ENCODE peak calls at places on chromosomes 4 and X, in four cellular contexts. One of them, this sample, is unnamed.

GRCh38 chrX:110987292-110987691 is 108.7 kb upstream of the PAK3 start:
- DNase-seq in hepatocyte: no peak
- DNase-seq in kidney epithelial cell: no peak
- DNase-seq in WERI-Rb-1: no peak
- DNase-seq in this sample: no peak

GRCh38 chr4:66956852-66957251 is 588.5 kb downstream of the CENPC start:
- DNase-seq in hepatocyte: no peak
- DNase-seq in WERI-Rb-1: no peak
- DNase-seq in kidney epithelial cell: no peak
- DNase-seq in this sample: no peak

GRCh38 chrX:153378607-153379006 is 22.5 kb downstream of the PNMA6E start:
- DNase-seq in kidney epithelial cell: no peak
- DNase-seq in hepatocyte: no peak
- DNase-seq in WERI-Rb-1: peak
- DNase-seq in this sample: no peak

GRCh38 chrX:17697191-17697590 is 40.1 kb upstream of the SCML1 start:
- DNase-seq in WERI-Rb-1: no peak
- DNase-seq in hepatocyte: no peak
- DNase-seq in kidney epithelial cell: no peak
- DNase-seq in this sample: peak

GRCh38 chr4:55347610-55348228 is 1.7 kb downstream of the SRD5A3 start:
- DNase-seq in WERI-Rb-1: no peak
- DNase-seq in hepatocyte: no peak
- DNase-seq in kidney epithelial cell: no peak
- DNase-seq in this sample: no peak

GRCh38 chr4:6560416-6561172 is 14.4 kb upstream of the MAN2B2 start:
- DNase-seq in hepatocyte: no peak
- DNase-seq in kidney epithelial cell: no peak
- DNase-seq in WERI-Rb-1: no peak
- DNase-seq in this sample: peak

GRCh38 chr4:114782842-114783595 is 184.4 kb downstream of the UGT8 start:
- DNase-seq in hepatocyte: no peak
- DNase-seq in WERI-Rb-1: no peak
- DNase-seq in kidney epithelial cell: no peak
- DNase-seq in this sample: no peak

GRCh38 chr4:170030121-170030520 is 3.9 kb upstream of the MFAP3L start:
- DNase-seq in hepatocyte: no peak
- DNase-seq in WERI-Rb-1: no peak
- DNase-seq in kidney epithelial cell: peak
- DNase-seq in this sample: peak

GRCh38 chr4:70737006-70737405 is 15.2 kb downstream of the RUFY3 start:
- DNase-seq in WERI-Rb-1: no peak
- DNase-seq in kidney epithelial cell: no peak
- DNase-seq in hepatocyte: no peak
- DNase-seq in this sample: no peak

GRCh38 chr4:108081251-108081650 is 87.5 kb downstream of the LEF1 start:
- DNase-seq in hepatocyte: no peak
- DNase-seq in WERI-Rb-1: no peak
- DNase-seq in kidney epithelial cell: no peak
- DNase-seq in this sample: no peak

GRCh38 chr4:91373546-91373945 is 930.2 kb upstream of the GRID2 start:
- DNase-seq in kidney epithelial cell: no peak
- DNase-seq in WERI-Rb-1: no peak
- DNase-seq in hepatocyte: peak
- DNase-seq in this sample: no peak

GRCh38 chrX:35339796-35340195 is 397.2 kb downstream of the FAM47B start:
- DNase-seq in hepatocyte: no peak
- DNase-seq in WERI-Rb-1: no peak
- DNase-seq in kidney epithelial cell: no peak
- DNase-seq in this sample: no peak

GRCh38 chr4:76780781-76781697 is 116.9 kb downstream of the SOWAHB start:
- DNase-seq in hepatocyte: no peak
- DNase-seq in kidney epithelial cell: no peak
- DNase-seq in WERI-Rb-1: no peak
- DNase-seq in this sample: peak

GRCh38 chrX:5306654-5307121 is 922.0 kb downstream of the NLGN4X start:
- DNase-seq in WERI-Rb-1: no peak
- DNase-seq in hepatocyte: no peak
- DNase-seq in kidney epithelial cell: no peak
- DNase-seq in this sample: no peak

GRCh38 chrX:34371740-34372139 is 239.6 kb upstream of the FAM47A start:
- DNase-seq in WERI-Rb-1: no peak
- DNase-seq in kidney epithelial cell: no peak
- DNase-seq in hepatocyte: peak
- DNase-seq in this sample: no peak

GRCh38 chr4:90127706-90128345 is 632 bp downstream of the CCSER1 start:
- DNase-seq in WERI-Rb-1: no peak
- DNase-seq in kidney epithelial cell: no peak
- DNase-seq in hepatocyte: peak
- DNase-seq in this sample: no peak

GRCh38 chr4:186948361-186949291 is 225.0 kb upstream of the FAT1 start:
- DNase-seq in WERI-Rb-1: no peak
- DNase-seq in hepatocyte: peak
- DNase-seq in kidney epithelial cell: no peak
- DNase-seq in this sample: peak

GRCh38 chr4:89682808-89683207 is 154.2 kb downstream of the SNCA start:
- DNase-seq in WERI-Rb-1: peak
- DNase-seq in kidney epithelial cell: no peak
- DNase-seq in hepatocyte: peak
- DNase-seq in this sample: no peak

GRCh38 chr4:174707277-174707676 is 121.8 kb downstream of the GLRA3 start:
- DNase-seq in kidney epithelial cell: no peak
- DNase-seq in hepatocyte: no peak
- DNase-seq in WERI-Rb-1: no peak
- DNase-seq in this sample: no peak

GRCh38 chr4:68469482-68469881 is 22.2 kb downstream of the TMPRSS11E start:
- DNase-seq in kidney epithelial cell: no peak
- DNase-seq in WERI-Rb-1: no peak
- DNase-seq in hepatocyte: no peak
- DNase-seq in this sample: no peak

GRCh38 chr4:5365071-5366008 is 314.1 kb downstream of the STK32B start:
- DNase-seq in WERI-Rb-1: no peak
- DNase-seq in kidney epithelial cell: peak
- DNase-seq in hepatocyte: peak
- DNase-seq in this sample: peak

GRCh38 chrX:1385824-1386223 is 6.1 kb downstream of the SLC25A6 start:
- DNase-seq in hepatocyte: no peak
- DNase-seq in WERI-Rb-1: no peak
- DNase-seq in kidney epithelial cell: no peak
- DNase-seq in this sample: no peak

GRCh38 chr4:169270156-169270809 is 473 bp downstream of the SH3RF1 start:
- DNase-seq in WERI-Rb-1: peak
- DNase-seq in hepatocyte: peak
- DNase-seq in kidney epithelial cell: no peak
- DNase-seq in this sample: peak

GRCh38 chrX:114626323-114626722 is 42.4 kb downstream of the HTR2C start:
- DNase-seq in kidney epithelial cell: no peak
- DNase-seq in WERI-Rb-1: no peak
- DNase-seq in hepatocyte: peak
- DNase-seq in this sample: peak

GRCh38 chr4:158371158-158371557 is 150.5 kb upstream of the RXFP1 start:
- DNase-seq in hepatocyte: no peak
- DNase-seq in kidney epithelial cell: no peak
- DNase-seq in WERI-Rb-1: no peak
- DNase-seq in this sample: peak

GRCh38 chr4:3613980-3614730 is 81.9 kb upstream of the LRPAP1 start:
- DNase-seq in kidney epithelial cell: no peak
- DNase-seq in hepatocyte: no peak
- DNase-seq in WERI-Rb-1: no peak
- DNase-seq in this sample: peak

GRCh38 chr4:91826186-91826585 is 477.6 kb upstream of the GRID2 start:
- DNase-seq in hepatocyte: no peak
- DNase-seq in WERI-Rb-1: no peak
- DNase-seq in kidney epithelial cell: peak
- DNase-seq in this sample: no peak

GRCh38 chrX:36198575-36198974 is 279.0 kb downstream of the CFAP47 start:
- DNase-seq in WERI-Rb-1: no peak
- DNase-seq in hepatocyte: no peak
- DNase-seq in kidney epithelial cell: no peak
- DNase-seq in this sample: no peak

GRCh38 chr4:150973626-150974250 is 41.3 kb downstream of the LRBA start:
- DNase-seq in hepatocyte: no peak
- DNase-seq in WERI-Rb-1: no peak
- DNase-seq in kidney epithelial cell: no peak
- DNase-seq in this sample: peak

GRCh38 chrX:21375795-21376069 is 1.5 kb downstream of the CNKSR2 start:
- DNase-seq in kidney epithelial cell: no peak
- DNase-seq in WERI-Rb-1: no peak
- DNase-seq in hepatocyte: peak
- DNase-seq in this sample: no peak

GRCh38 chrX:2629316-2630168 is 61.6 kb upstream of the CD99 start:
- DNase-seq in hepatocyte: no peak
- DNase-seq in kidney epithelial cell: no peak
- DNase-seq in WERI-Rb-1: no peak
- DNase-seq in this sample: no peak

DNA sequence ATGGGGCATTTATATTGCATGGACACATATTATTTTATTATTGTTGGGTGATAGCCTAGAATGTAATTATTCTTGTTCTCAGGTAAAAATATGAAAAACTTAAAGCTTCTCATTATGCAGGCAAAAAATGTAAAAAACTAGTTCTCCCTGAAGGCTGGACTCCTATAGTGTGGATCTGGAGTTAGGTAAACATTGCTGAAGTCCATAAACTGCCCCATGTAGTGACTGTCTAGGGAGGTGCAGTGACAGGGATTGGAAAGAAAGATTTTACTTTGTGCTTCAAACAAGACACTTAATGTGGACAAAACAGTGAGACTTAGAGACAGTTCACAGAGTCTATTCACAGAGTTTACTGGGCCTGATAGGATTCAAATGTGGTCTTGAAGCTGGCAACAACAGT is 17.0 kb downstream of the ADH6 start:
- DNase-seq in hepatocyte: no peak
- DNase-seq in WERI-Rb-1: no peak
- DNase-seq in kidney epithelial cell: no peak
- DNase-seq in this sample: no peak
- H3K4me3 ChIP-seq in hepatocyte: no peak
- H3K4me3 ChIP-seq in WERI-Rb-1: no peak
- H3K4me3 ChIP-seq in kidney epithelial cell: no peak
- H3K4me3 ChIP-seq in this sample: no peak

GRCh38 chrX:53486285-53486684 is 52.1 kb upstream of the HSD17B10 start:
- DNase-seq in hepatocyte: no peak
- DNase-seq in kidney epithelial cell: no peak
- DNase-seq in WERI-Rb-1: no peak
- DNase-seq in this sample: no peak

GRCh38 chrX:53481093-53481492 is 46.9 kb upstream of the HSD17B10 start:
- DNase-seq in WERI-Rb-1: peak
- DNase-seq in hepatocyte: no peak
- DNase-seq in kidney epithelial cell: no peak
- DNase-seq in this sample: no peak

GRCh38 chrX:53479295-53479694 is 45.1 kb upstream of the HSD17B10 start:
- DNase-seq in hepatocyte: no peak
- DNase-seq in WERI-Rb-1: no peak
- DNase-seq in kidney epithelial cell: no peak
- DNase-seq in this sample: no peak

GRCh38 chrX:53483838-53484420 is 49.8 kb upstream of the HSD17B10 start:
- DNase-seq in WERI-Rb-1: no peak
- DNase-seq in hepatocyte: no peak
- DNase-seq in kidney epithelial cell: no peak
- DNase-seq in this sample: peak

GRCh38 chrX:53481816-53482485 is 47.8 kb upstream of the HSD17B10 start:
- DNase-seq in hepatocyte: peak
- DNase-seq in kidney epithelial cell: peak
- DNase-seq in WERI-Rb-1: peak
- DNase-seq in this sample: peak
- TF ChIP-seq CTCF in hepatocyte: peak
- TF ChIP-seq CTCF in kidney epithelial cell: peak
- TF ChIP-seq CTCF in WERI-Rb-1: peak
- TF ChIP-seq CTCF in this sample: peak

GRCh38 chrX:10158279-10158939 is 1.6 kb downstream of the CLCN4 start:
- DNase-seq in hepatocyte: peak
- DNase-seq in WERI-Rb-1: peak
- DNase-seq in kidney epithelial cell: no peak
- DNase-seq in this sample: no peak
- H3K4me3 ChIP-seq in hepatocyte: no peak
- H3K4me3 ChIP-seq in WERI-Rb-1: peak
- H3K4me3 ChIP-seq in kidney epithelial cell: peak
- H3K4me3 ChIP-seq in this sample: peak

DNA sequence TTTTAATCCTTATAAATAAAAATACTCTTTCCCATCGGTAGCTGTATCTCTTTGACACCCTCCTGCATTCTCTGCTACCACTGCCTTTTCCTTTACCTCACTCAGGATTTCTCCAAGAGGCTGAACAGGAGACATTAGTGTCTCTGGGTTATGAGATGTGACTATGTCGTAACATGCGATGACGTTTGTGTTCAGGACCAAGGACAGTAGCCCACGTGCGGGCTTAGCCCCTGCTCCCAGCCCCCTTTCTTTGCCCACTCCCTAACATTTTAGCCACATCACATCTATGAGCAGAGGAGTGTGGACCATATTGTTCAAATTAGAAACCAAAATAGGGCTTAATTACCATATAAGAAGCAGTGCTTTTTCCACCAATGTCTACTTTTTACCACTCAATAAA is 369.3 kb downstream of the FBXW7 start:
- DNase-seq in WERI-Rb-1: no peak
- DNase-seq in kidney epithelial cell: no peak
- DNase-seq in hepatocyte: peak
- DNase-seq in this sample: no peak
- TF ChIP-seq CTCF in WERI-Rb-1: no peak
- TF ChIP-seq CTCF in kidney epithelial cell: no peak
- TF ChIP-seq CTCF in hepatocyte: no peak
- TF ChIP-seq CTCF in this sample: no peak

DNA sequence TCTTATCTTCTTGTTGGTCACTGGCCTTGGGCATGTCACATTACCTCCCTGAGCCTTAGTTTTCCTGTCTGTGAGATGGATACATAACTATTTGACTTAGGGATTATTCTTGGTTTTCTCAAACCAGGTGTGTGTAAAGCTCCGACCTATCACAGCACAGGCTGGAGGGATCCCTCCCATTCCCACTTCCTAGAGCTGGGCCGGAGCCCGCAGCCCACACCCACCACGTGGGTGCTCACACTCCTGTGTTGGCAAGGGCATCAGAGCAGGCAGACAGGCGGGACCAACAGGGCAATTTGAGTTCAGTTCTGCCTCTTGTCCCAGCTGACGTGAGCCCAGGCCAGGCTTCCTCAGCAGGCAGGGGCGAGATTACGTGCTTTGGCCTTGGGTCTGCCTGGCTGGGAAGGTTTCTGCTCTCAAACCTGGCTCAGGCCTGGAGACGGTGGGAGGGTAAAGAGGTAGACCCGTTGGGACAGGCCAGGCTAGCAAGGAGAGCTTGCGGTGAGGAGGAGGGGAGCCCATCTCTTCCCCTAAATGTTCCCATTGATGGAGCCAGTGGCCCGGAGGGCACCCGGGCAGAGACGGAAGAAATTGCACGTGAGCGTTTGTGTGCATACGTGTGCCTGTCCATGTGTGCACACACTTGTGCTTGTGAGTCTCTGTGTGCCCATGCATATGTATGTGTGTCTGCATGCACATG is 734 bp upstream of the SH3TC1 start:
- DNase-seq in WERI-Rb-1: no peak
- DNase-seq in kidney epithelial cell: no peak
- DNase-seq in hepatocyte: no peak
- DNase-seq in this sample: no peak
- H3K4me3 ChIP-seq in WERI-Rb-1: no peak
- H3K4me3 ChIP-seq in kidney epithelial cell: no peak
- H3K4me3 ChIP-seq in hepatocyte: no peak
- H3K4me3 ChIP-seq in this sample: no peak

GRCh38 chr4:172830295-172830764 is 338.3 kb upstream of the GALNT7 start:
- DNase-seq in WERI-Rb-1: no peak
- DNase-seq in hepatocyte: peak
- DNase-seq in kidney epithelial cell: no peak
- DNase-seq in this sample: no peak
- TF ChIP-seq CTCF in WERI-Rb-1: peak
- TF ChIP-seq CTCF in hepatocyte: peak
- TF ChIP-seq CTCF in kidney epithelial cell: peak
- TF ChIP-seq CTCF in this sample: peak